ENCODE peak calls at places on chromosomes 4 and X, in six cellular contexts. One of them, this sample, is unnamed. For H3K4me1, the result is how much of the 10 kb centered on the place peaks cover.

GRCh38 chr4:122673252-122673651 is 52.4 kb upstream of the IL21 start:
- DNase-seq in fibroblast of lung: no peak
- DNase-seq in H9: no peak
- DNase-seq in PC-9: peak
- DNase-seq in right cardiac atrium: no peak
- DNase-seq in endothelial cell of umbilical vein: no peak
- DNase-seq in this sample: no peak

GRCh38 chr4:113052379-113052951 is 3.0 kb downstream of the ANK2 start:
- DNase-seq in fibroblast of lung: peak
- DNase-seq in H9: no peak
- DNase-seq in PC-9: no peak
- DNase-seq in right cardiac atrium: no peak
- DNase-seq in endothelial cell of umbilical vein: no peak
- DNase-seq in this sample: no peak

GRCh38 chr4:113563691-113564378 is 197.7 kb downstream of the CAMK2D start:
- DNase-seq in fibroblast of lung: no peak
- DNase-seq in H9: no peak
- DNase-seq in PC-9: no peak
- DNase-seq in right cardiac atrium: no peak
- DNase-seq in endothelial cell of umbilical vein: no peak
- DNase-seq in this sample: no peak

GRCh38 chrX:2266445-2267349 is 234.1 kb downstream of the DHRSX start:
- DNase-seq in fibroblast of lung: no peak
- DNase-seq in H9: no peak
- DNase-seq in PC-9: no peak
- DNase-seq in right cardiac atrium: no peak
- DNase-seq in endothelial cell of umbilical vein: no peak
- DNase-seq in this sample: peak

GRCh38 chr4:108774809-108775530 is 12.1 kb upstream of the ETNPPL start:
- DNase-seq in fibroblast of lung: no peak
- DNase-seq in H9: no peak
- DNase-seq in PC-9: no peak
- DNase-seq in right cardiac atrium: peak
- DNase-seq in endothelial cell of umbilical vein: peak
- DNase-seq in this sample: no peak

GRCh38 chrX:70264784-70265183 is 3.4 kb upstream of the ARR3 start:
- DNase-seq in fibroblast of lung: peak
- DNase-seq in H9: no peak
- DNase-seq in PC-9: no peak
- DNase-seq in right cardiac atrium: no peak
- DNase-seq in endothelial cell of umbilical vein: no peak
- DNase-seq in this sample: no peak

GRCh38 chr4:52641853-52642563 is 17.1 kb downstream of the USP46 start:
- DNase-seq in fibroblast of lung: peak
- DNase-seq in H9: no peak
- DNase-seq in PC-9: peak
- DNase-seq in right cardiac atrium: no peak
- DNase-seq in endothelial cell of umbilical vein: peak
- DNase-seq in this sample: no peak

GRCh38 chr4:159341486-159341885 is 238.6 kb downstream of the RAPGEF2 start:
- DNase-seq in fibroblast of lung: peak
- DNase-seq in H9: no peak
- DNase-seq in PC-9: no peak
- DNase-seq in right cardiac atrium: no peak
- DNase-seq in endothelial cell of umbilical vein: no peak
- DNase-seq in this sample: no peak

GRCh38 chr4:53682908-53683307 is 91.6 kb upstream of the LNX1 start:
- DNase-seq in fibroblast of lung: no peak
- DNase-seq in H9: no peak
- DNase-seq in PC-9: no peak
- DNase-seq in right cardiac atrium: no peak
- DNase-seq in endothelial cell of umbilical vein: no peak
- DNase-seq in this sample: no peak

GRCh38 chrX:140507223-140507981 is 2.5 kb upstream of the SOX3 start:
- DNase-seq in fibroblast of lung: no peak
- DNase-seq in H9: peak
- DNase-seq in PC-9: no peak
- DNase-seq in right cardiac atrium: no peak
- DNase-seq in endothelial cell of umbilical vein: no peak
- DNase-seq in this sample: no peak

GRCh38 chrX:132483951-132484350 is 4.9 kb downstream of the MBNL3 start:
- DNase-seq in fibroblast of lung: no peak
- DNase-seq in H9: no peak
- DNase-seq in PC-9: no peak
- DNase-seq in right cardiac atrium: no peak
- DNase-seq in endothelial cell of umbilical vein: no peak
- DNase-seq in this sample: no peak

GRCh38 chrX:132482632-132483031 is 6.2 kb downstream of the MBNL3 start:
- DNase-seq in fibroblast of lung: no peak
- DNase-seq in H9: no peak
- DNase-seq in PC-9: no peak
- DNase-seq in right cardiac atrium: no peak
- DNase-seq in endothelial cell of umbilical vein: no peak
- DNase-seq in this sample: no peak

GRCh38 chrX:132483523-132483922 is 5.3 kb downstream of the MBNL3 start:
- DNase-seq in fibroblast of lung: no peak
- DNase-seq in H9: no peak
- DNase-seq in PC-9: no peak
- DNase-seq in right cardiac atrium: no peak
- DNase-seq in endothelial cell of umbilical vein: no peak
- DNase-seq in this sample: no peak

GRCh38 chrX:132481449-132481848 is 7.4 kb downstream of the MBNL3 start:
- DNase-seq in fibroblast of lung: no peak
- DNase-seq in H9: no peak
- DNase-seq in PC-9: no peak
- DNase-seq in right cardiac atrium: no peak
- DNase-seq in endothelial cell of umbilical vein: no peak
- DNase-seq in this sample: no peak

GRCh38 chrX:132480581-132481203 is 8.1 kb downstream of the MBNL3 start:
- DNase-seq in fibroblast of lung: peak
- DNase-seq in H9: no peak
- DNase-seq in PC-9: peak
- DNase-seq in right cardiac atrium: no peak
- DNase-seq in endothelial cell of umbilical vein: peak
- DNase-seq in this sample: peak
- H3K4me1 ChIP-seq in fibroblast of lung: under half
- H3K4me1 ChIP-seq in H9: under half
- H3K4me1 ChIP-seq in PC-9: under half
- H3K4me1 ChIP-seq in right cardiac atrium: under half
- H3K4me1 ChIP-seq in endothelial cell of umbilical vein: under half
- H3K4me1 ChIP-seq in this sample: under half

DNA sequence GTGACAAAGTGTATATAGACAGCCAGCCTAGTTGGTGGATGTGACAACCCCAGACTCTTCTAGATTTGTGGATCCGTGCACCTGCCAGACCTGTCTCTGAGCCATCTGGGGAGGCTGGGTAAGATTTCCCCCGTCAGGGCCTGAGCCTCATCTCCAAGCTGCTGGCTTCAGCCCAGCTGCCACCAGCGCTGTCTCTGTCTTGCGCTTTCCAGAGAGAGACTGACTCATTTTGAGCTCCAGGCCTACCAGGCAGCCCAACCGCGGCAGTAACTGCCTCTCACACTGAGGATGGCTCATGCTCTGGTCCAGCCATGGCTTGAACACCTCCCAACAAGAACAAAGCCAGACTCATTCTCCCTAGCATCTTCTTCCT is 26.4 kb downstream of the NOP14 start:
- DNase-seq in fibroblast of lung: peak
- DNase-seq in H9: no peak
- DNase-seq in PC-9: peak
- DNase-seq in right cardiac atrium: no peak
- DNase-seq in endothelial cell of umbilical vein: no peak
- DNase-seq in this sample: peak
- H3K4me1 ChIP-seq in fibroblast of lung: under half
- H3K4me1 ChIP-seq in H9: under half
- H3K4me1 ChIP-seq in PC-9: under half
- H3K4me1 ChIP-seq in right cardiac atrium: under half
- H3K4me1 ChIP-seq in endothelial cell of umbilical vein: under half
- H3K4me1 ChIP-seq in this sample: half or more

GRCh38 chr4:184345573-184345922 is 127.9 kb upstream of the ENPP6 start:
- DNase-seq in fibroblast of lung: peak
- DNase-seq in H9: no peak
- DNase-seq in PC-9: no peak
- DNase-seq in right cardiac atrium: peak
- DNase-seq in endothelial cell of umbilical vein: no peak
- DNase-seq in this sample: no peak
- H3K4me1 ChIP-seq in fibroblast of lung: under half
- H3K4me1 ChIP-seq in H9: under half
- H3K4me1 ChIP-seq in PC-9: under half
- H3K4me1 ChIP-seq in right cardiac atrium: under half
- H3K4me1 ChIP-seq in endothelial cell of umbilical vein: under half
- H3K4me1 ChIP-seq in this sample: half or more

DNA sequence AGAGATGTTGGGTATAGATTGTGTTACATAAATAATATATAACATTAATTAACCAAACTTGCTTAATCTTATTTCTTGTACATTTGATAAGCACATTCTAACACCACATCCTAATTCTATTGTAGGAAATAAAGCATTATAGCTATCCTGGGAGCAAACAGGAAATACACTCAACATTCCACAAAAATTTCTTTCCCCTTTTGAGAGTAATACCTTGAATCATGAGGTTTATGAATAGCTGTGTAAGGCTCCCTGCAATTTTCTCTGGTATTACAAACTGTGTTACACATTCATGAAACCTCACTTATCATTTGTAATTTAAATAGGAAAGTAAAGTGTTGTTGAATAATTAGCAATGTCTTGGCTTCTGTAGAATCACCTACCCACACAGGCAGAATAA is 95.1 kb downstream of the TMEM47 start:
- DNase-seq in fibroblast of lung: no peak
- DNase-seq in H9: no peak
- DNase-seq in PC-9: no peak
- DNase-seq in right cardiac atrium: no peak
- DNase-seq in endothelial cell of umbilical vein: peak
- DNase-seq in this sample: no peak
- H3K4me1 ChIP-seq in fibroblast of lung: under half
- H3K4me1 ChIP-seq in H9: under half
- H3K4me1 ChIP-seq in PC-9: under half
- H3K4me1 ChIP-seq in right cardiac atrium: under half
- H3K4me1 ChIP-seq in endothelial cell of umbilical vein: under half
- H3K4me1 ChIP-seq in this sample: under half

GRCh38 chr4:24656906-24657305 is 72.6 kb upstream of the DHX15 start:
- DNase-seq in fibroblast of lung: no peak
- DNase-seq in H9: no peak
- DNase-seq in PC-9: peak
- DNase-seq in right cardiac atrium: no peak
- DNase-seq in endothelial cell of umbilical vein: no peak
- DNase-seq in this sample: no peak

GRCh38 chr4:24662065-24662464 is 77.7 kb upstream of the DHX15 start:
- DNase-seq in fibroblast of lung: no peak
- DNase-seq in H9: peak
- DNase-seq in PC-9: no peak
- DNase-seq in right cardiac atrium: no peak
- DNase-seq in endothelial cell of umbilical vein: no peak
- DNase-seq in this sample: no peak

GRCh38 chr4:24655971-24656370 is 71.6 kb upstream of the DHX15 start:
- DNase-seq in fibroblast of lung: no peak
- DNase-seq in H9: no peak
- DNase-seq in PC-9: peak
- DNase-seq in right cardiac atrium: no peak
- DNase-seq in endothelial cell of umbilical vein: no peak
- DNase-seq in this sample: no peak

GRCh38 chr4:24657768-24658617 is 73.6 kb upstream of the DHX15 start:
- DNase-seq in fibroblast of lung: peak
- DNase-seq in H9: no peak
- DNase-seq in PC-9: peak
- DNase-seq in right cardiac atrium: peak
- DNase-seq in endothelial cell of umbilical vein: no peak
- DNase-seq in this sample: no peak

DNA sequence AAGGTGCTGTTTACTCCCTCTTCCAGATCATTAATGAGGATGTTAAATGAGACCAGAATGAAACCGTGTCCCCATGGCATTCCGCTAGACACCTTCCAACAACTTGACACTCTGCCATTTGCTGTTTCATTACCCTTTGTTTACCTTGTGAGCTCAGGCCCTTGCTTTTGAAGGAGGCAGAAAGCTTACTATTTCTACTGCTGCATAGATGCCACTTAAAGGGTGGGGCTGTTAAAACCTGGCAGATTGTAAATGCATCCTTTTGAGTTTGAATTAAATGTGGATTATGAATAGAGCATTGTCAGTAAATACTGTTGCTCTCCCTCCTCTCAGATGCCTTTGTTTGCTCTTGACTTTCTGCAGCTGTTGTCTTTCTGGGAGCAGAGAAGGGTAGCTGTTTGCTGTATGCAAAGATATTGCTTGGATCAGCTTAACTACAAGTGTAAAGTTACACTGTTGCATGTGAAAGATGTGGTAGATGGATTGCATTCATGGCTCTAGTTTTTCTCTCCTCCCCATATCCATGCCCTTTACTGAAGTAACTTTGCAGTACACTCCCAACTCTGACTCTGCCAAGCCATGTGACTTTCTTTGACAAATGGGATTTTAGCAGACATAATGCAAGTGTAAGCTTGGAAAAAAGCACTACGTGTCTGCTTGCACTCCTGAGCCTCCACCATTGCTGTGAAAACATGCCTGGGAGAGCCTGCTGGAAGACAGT is 75.0 kb upstream of the DHX15 start:
- DNase-seq in fibroblast of lung: peak
- DNase-seq in H9: no peak
- DNase-seq in PC-9: peak
- DNase-seq in right cardiac atrium: no peak
- DNase-seq in endothelial cell of umbilical vein: no peak
- DNase-seq in this sample: no peak
- H3K4me1 ChIP-seq in fibroblast of lung: under half
- H3K4me1 ChIP-seq in H9: under half
- H3K4me1 ChIP-seq in PC-9: under half
- H3K4me1 ChIP-seq in right cardiac atrium: under half
- H3K4me1 ChIP-seq in endothelial cell of umbilical vein: under half
- H3K4me1 ChIP-seq in this sample: under half

GRCh38 chr4:10114607-10115006 is 2.0 kb downstream of the WDR1 start:
- DNase-seq in fibroblast of lung: no peak
- DNase-seq in H9: no peak
- DNase-seq in PC-9: no peak
- DNase-seq in right cardiac atrium: no peak
- DNase-seq in endothelial cell of umbilical vein: no peak
- DNase-seq in this sample: no peak
- H3K4me1 ChIP-seq in fibroblast of lung: under half
- H3K4me1 ChIP-seq in H9: under half
- H3K4me1 ChIP-seq in PC-9: under half
- H3K4me1 ChIP-seq in right cardiac atrium: under half
- H3K4me1 ChIP-seq in endothelial cell of umbilical vein: under half
- H3K4me1 ChIP-seq in this sample: half or more

GRCh38 chrX:39850209-39850608 is 247.5 kb downstream of the BCOR start:
- DNase-seq in fibroblast of lung: no peak
- DNase-seq in H9: no peak
- DNase-seq in PC-9: no peak
- DNase-seq in right cardiac atrium: no peak
- DNase-seq in endothelial cell of umbilical vein: no peak
- DNase-seq in this sample: no peak
- H3K4me1 ChIP-seq in fibroblast of lung: under half
- H3K4me1 ChIP-seq in H9: under half
- H3K4me1 ChIP-seq in PC-9: under half
- H3K4me1 ChIP-seq in right cardiac atrium: under half
- H3K4me1 ChIP-seq in endothelial cell of umbilical vein: under half
- H3K4me1 ChIP-seq in this sample: under half

GRCh38 chr4:182238355-182238931 is 4.8 kb upstream of the TENM3 start:
- DNase-seq in fibroblast of lung: no peak
- DNase-seq in H9: no peak
- DNase-seq in PC-9: no peak
- DNase-seq in right cardiac atrium: no peak
- DNase-seq in endothelial cell of umbilical vein: no peak
- DNase-seq in this sample: no peak
- H3K4me1 ChIP-seq in fibroblast of lung: under half
- H3K4me1 ChIP-seq in H9: under half
- H3K4me1 ChIP-seq in PC-9: under half
- H3K4me1 ChIP-seq in right cardiac atrium: under half
- H3K4me1 ChIP-seq in endothelial cell of umbilical vein: under half
- H3K4me1 ChIP-seq in this sample: under half

GRCh38 chr4:184417802-184418511 is 56.4 kb downstream of the IRF2 start:
- DNase-seq in fibroblast of lung: peak
- DNase-seq in H9: no peak
- DNase-seq in PC-9: peak
- DNase-seq in right cardiac atrium: no peak
- DNase-seq in endothelial cell of umbilical vein: peak
- DNase-seq in this sample: no peak
- H3K4me1 ChIP-seq in fibroblast of lung: under half
- H3K4me1 ChIP-seq in H9: under half
- H3K4me1 ChIP-seq in PC-9: under half
- H3K4me1 ChIP-seq in right cardiac atrium: under half
- H3K4me1 ChIP-seq in endothelial cell of umbilical vein: under half
- H3K4me1 ChIP-seq in this sample: under half

This sample was measured in suprapubic skin.